ENCODE peak calls at places on chromosomes 5 and 9, in seven cellular contexts. C, R, U, I, T, H and W are unnamed samples.

GRCh38 chr9:119873877-119874276 is 504.6 kb upstream of the BRINP1 start:
- DNase-seq in C (no peak), R (no peak), U (no peak), I (no peak), T (no peak), H (no peak), W (no peak)

GRCh38 chr9:75265525-75265972 is 177.2 kb downstream of the OSTF1 start:
- DNase-seq in C (peak; percentile 77), R (peak; percentile 58), U (no peak), I (peak; percentile 44), T (peak; percentile 51), H (peak; percentile 31), W (peak; percentile 73)

GRCh38 chr9:16396389-16396788 is 474.1 kb downstream of the BNC2 start:
- DNase-seq in C (no peak), R (no peak), U (no peak), I (no peak), T (no peak), H (no peak), W (no peak)

GRCh38 chr5:74865799-74866652 is at the start of gene FAM169A:
- DNase-seq in C (peak; percentile 53), R (peak; percentile 71), U (peak; percentile 39), I (no peak), T (peak; percentile 53), H (peak; percentile 13), W (peak; percentile 84)

GRCh38 chr9:76240578-76240977 is 153.6 kb downstream of the RFK start:
- DNase-seq in C (no peak), R (no peak), U (no peak), I (no peak), T (no peak), H (no peak), W (no peak)

GRCh38 chr5:10533218-10533617 is 30.7 kb upstream of the ANKRD33B start:
- DNase-seq in C (no peak), R (no peak), U (no peak), I (no peak), T (no peak), H (no peak), W (peak; percentile 75)

GRCh38 chr5:36694351-36694750 is 87.9 kb downstream of the SLC1A3 start:
- DNase-seq in C (no peak), R (no peak), U (no peak), I (no peak), T (no peak), H (no peak), W (no peak)

GRCh38 chr5:57986746-57987145 is 473.1 kb downstream of the PLK2 start:
- DNase-seq in C (no peak), R (no peak), U (no peak), I (no peak), T (no peak), H (peak; percentile 8), W (peak; percentile 53)

GRCh38 chr9:127661342-127661741 is 45.4 kb upstream of the CFAP157 start:
- DNase-seq in C (no peak), R (no peak), U (no peak), I (no peak), T (no peak), H (no peak), W (peak; percentile 90)

GRCh38 chr9:117616436-117616835 is 87.8 kb upstream of the TLR4 start:
- DNase-seq in C (no peak), R (no peak), U (no peak), I (peak; percentile 51), T (no peak), H (no peak), W (peak; percentile 65)

GRCh38 chr5:178293815-178294214 is 61.2 kb upstream of the PHYKPL start:
- DNase-seq in C (no peak), R (no peak), U (no peak), I (no peak), T (no peak), H (no peak), W (no peak)

GRCh38 chr9:72633966-72634365 is 112.6 kb downstream of the TMC1 start:
- DNase-seq in C (no peak), R (no peak), U (no peak), I (no peak), T (no peak), H (peak; percentile 13), W (no peak)

GRCh38 chr9:257957-258356 is 43.3 kb downstream of the DOCK8 start:
- DNase-seq in C (no peak), R (no peak), U (no peak), I (no peak), T (no peak), H (no peak), W (no peak)

GRCh38 chr5:41408676-41409443 is 101.5 kb downstream of the PLCXD3 start:
- DNase-seq in C (no peak), R (no peak), U (no peak), I (no peak), T (no peak), H (peak; percentile 6), W (no peak)

GRCh38 chr5:171323806-171324632 is 15.0 kb downstream of the TLX3 start:
- DNase-seq in C (no peak), R (no peak), U (no peak), I (no peak), T (no peak), H (no peak), W (peak; percentile 28)

GRCh38 chr5:52870448-52870847 is 82.7 kb downstream of the ITGA1 start:
- DNase-seq in C (no peak), R (no peak), U (no peak), I (no peak), T (no peak), H (peak; percentile 38), W (peak; percentile 74)

GRCh38 chr5:168679515-168679920 is 100.3 kb upstream of the PANK3 start:
- DNase-seq in C (peak; percentile 89), R (peak; percentile 86), U (peak; percentile 18), I (peak; percentile 22), T (peak; percentile 54), H (peak; percentile 53), W (peak; percentile 93)